ENCODE peak calls at places on chromosome 6, in nine cellular contexts. C is AG04450; O is fibroblast of lung; E is CD4-positive, alpha-beta memory T cell; Y is neural progenitor cell; H is neuronal stem cell; S is IMR-90; T is heart left ventricle; A is brain microvascular endothelial cell. U is an unnamed sample.

GRCh38 chr6:130697661-130698535 is 129.3 kb upstream of the SMLR1 start:
- DNase-seq in Y (peak; percentile 61), C (peak; percentile 36), A (peak; percentile 73), S (peak; percentile 66), H (peak; percentile 29), E (peak; percentile 51), O (peak; percentile 52), T (no peak), U (no peak)

GRCh38 chr6:127954082-127954481 is 53.2 kb upstream of the THEMIS start:
- DNase-seq in E (no peak), S (peak; percentile 22), O (peak; percentile 11), H (no peak), C (no peak), T (no peak), A (no peak), Y (no peak), U (no peak)

GRCh38 chr6:31626952-31627351 is 6.4 kb downstream of the PRRC2A start:
- DNase-seq in Y (no peak), A (no peak), H (no peak), T (no peak), S (no peak), C (no peak), O (no peak), E (no peak), U (no peak)

GRCh38 chr6:166078294-166078693 is 89.4 kb downstream of the TBXT start:
- DNase-seq in T (no peak), S (peak; percentile 96), C (peak; percentile 89), O (peak; percentile 96), E (no peak), Y (no peak), A (peak; percentile 99), H (no peak), U (no peak)

GRCh38 chr6:136660727-136661126 is 110.5 kb upstream of the MAP7 start:
- DNase-seq in Y (no peak), A (no peak), E (no peak), C (no peak), T (no peak), H (no peak), S (no peak), O (no peak), U (no peak)

GRCh38 chr6:161557333-161558107 is 283.7 kb upstream of the AGPAT4 start:
- DNase-seq in S (no peak), O (no peak), A (no peak), Y (peak; percentile 28), C (no peak), T (no peak), E (no peak), H (no peak), U (no peak)

GRCh38 chr6:1481326-1481725 is 92.0 kb downstream of the FOXF2 start:
- DNase-seq in A (peak; percentile 58), S (peak; percentile 84), H (no peak), T (no peak), O (peak; percentile 87), E (no peak), C (peak; percentile 47), Y (no peak), U (no peak)

GRCh38 chr6:129849456-129849855 is 11.7 kb downstream of the TMEM244 start:
- DNase-seq in S (peak; percentile 88), T (no peak), Y (no peak), A (peak; percentile 70), H (no peak), E (no peak), O (peak; percentile 82), C (no peak), U (no peak)

GRCh38 chr6:131084982-131085381 is 21.9 kb upstream of the EPB41L2 start:
- DNase-seq in S (no peak), O (no peak), T (no peak), H (no peak), A (no peak), Y (peak; percentile 9), C (no peak), E (no peak), U (no peak)

GRCh38 chr6:21752054-21752811 is 158.7 kb downstream of the SOX4 start:
- DNase-seq in S (no peak), C (no peak), Y (no peak), E (no peak), A (peak; percentile 33), O (peak; percentile 75), H (no peak), T (no peak), U (no peak)

GRCh38 chr6:167141667-167142432 is 15.9 kb downstream of the GPR31 start:
- DNase-seq in Y (peak; percentile 76), C (no peak), S (no peak), H (peak; percentile 30), O (no peak), E (no peak), T (no peak), A (no peak), U (no peak)

GRCh38 chr6:113184736-113185135 is 672.4 kb upstream of the MARCKS start:
- DNase-seq in O (peak; percentile 28), Y (no peak), H (no peak), S (peak; percentile 9), A (no peak), T (peak; percentile 79), C (no peak), E (no peak), U (no peak)

GRCh38 chr6:43980004-43980795 is 147.1 kb downstream of the MRPL14 start:
- DNase-seq in O (no peak), T (no peak), E (no peak), C (no peak), Y (no peak), H (no peak), A (no peak), S (no peak), U (no peak)

GRCh38 chr6:150250826-150251225 is 108.0 kb downstream of the PPP1R14C start:
- DNase-seq in T (no peak), Y (no peak), E (no peak), C (no peak), A (peak; percentile 41), O (peak; percentile 86), S (peak; percentile 72), H (no peak), U (no peak)
- H3K27ac ChIP-seq in T (no peak overlapping the region), Y (no peak overlapping the region), E (no peak overlapping the region), C (no peak overlapping the region), A (no peak overlapping the region), O (no peak overlapping the region), S (no peak overlapping the region), H (no peak overlapping the region), U (no peak overlapping the region)

DNA sequence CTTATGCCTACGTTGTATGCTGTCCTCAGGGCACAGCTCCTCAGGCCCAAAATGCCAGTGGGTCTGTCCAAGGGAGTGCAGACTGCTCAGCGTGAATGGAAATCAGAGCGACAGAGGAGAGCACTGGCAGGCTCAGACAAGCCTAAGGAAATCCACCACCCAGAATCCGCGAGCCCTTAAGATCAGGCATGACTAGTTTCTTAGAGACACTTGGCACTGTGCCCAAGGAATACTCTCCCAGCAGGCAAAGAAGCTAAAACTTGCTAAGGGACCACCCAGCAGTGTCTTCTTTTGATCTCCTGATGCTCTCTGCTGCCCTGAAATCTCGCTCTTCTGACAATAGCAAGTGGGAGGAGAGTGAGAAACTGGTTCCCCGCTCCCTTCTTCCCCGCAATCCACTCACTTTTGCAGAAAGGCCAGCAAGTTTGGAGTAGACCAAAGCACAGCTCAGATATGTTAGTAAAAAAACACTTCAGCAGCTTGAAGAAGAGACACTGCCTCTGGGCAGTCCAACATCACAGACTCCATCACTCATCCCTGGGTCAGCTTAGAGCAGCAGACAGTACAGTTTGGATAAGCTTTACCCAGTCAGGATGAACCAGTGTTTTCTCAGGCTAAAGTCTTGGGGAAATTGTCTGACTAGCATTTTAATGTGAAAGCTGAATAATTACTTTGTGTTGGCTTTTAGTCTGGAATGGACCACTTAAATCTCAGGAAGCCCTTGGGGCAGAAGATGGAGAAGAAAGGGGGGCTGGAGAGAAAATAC is 32.4 kb downstream of the TRAF3IP2 start:
- DNase-seq in C (no peak), T (no peak), A (peak; percentile 76), H (no peak), O (peak; percentile 81), E (no peak), Y (peak; percentile 47), S (peak; percentile 80), U (no peak)
- H3K27ac ChIP-seq in C (peak overlapping the region; percentile 40), T (peak overlapping the region; percentile 65), A (peak overlapping the region; percentile 76), H (no peak overlapping the region), O (peak overlapping the region; percentile 78), E (no peak overlapping the region), Y (no peak overlapping the region), S (peak overlapping the region; percentile 96), U (no peak overlapping the region)

GRCh38 chr6:11012976-11013375 is 31.1 kb downstream of the ELOVL2 start:
- DNase-seq in T (no peak), Y (no peak), C (no peak), O (no peak), E (no peak), A (no peak), S (no peak), H (no peak), U (no peak)
- H3K27ac ChIP-seq in T (no peak overlapping the region), Y (no peak overlapping the region), C (no peak overlapping the region), O (no peak overlapping the region), E (no peak overlapping the region), A (no peak overlapping the region), S (no peak overlapping the region), H (no peak overlapping the region), U (no peak overlapping the region)

DNA sequence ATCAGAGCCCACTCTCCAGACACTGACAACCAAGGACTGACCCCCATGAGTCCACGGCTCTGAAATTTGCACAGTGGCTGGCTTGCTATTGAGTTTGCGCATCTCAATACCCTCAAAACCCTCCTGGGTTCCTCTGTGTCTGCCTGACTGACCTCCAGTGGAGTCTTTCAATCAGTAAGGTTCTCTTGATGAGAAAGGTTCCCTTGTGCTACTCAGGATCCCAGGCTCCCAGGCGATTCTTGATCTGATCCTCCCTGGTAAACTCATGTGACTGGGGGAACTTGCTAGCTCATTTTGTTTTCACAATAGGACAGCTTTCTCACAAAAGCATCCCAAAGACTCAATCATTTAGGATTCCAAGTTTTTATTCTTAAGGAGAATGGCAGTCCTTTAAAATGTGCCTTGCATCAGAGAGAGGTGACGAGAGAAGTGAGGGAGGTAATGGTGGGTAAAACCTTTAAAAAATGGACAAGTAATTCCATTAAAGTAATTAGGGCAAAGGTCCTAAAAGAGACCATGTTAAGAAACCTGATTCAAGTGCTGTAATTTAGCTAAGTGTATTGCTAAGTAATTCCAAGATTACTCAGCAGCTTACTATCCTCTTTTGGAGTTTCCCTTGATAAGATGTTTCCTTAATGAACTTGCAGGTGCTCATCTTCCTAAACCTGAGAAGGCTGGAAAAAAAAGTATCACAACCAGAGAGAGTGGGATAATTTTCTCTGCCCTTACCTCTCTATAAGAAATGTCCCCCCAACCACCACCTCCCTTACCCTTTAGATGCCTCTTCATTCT is 304.7 kb upstream of the SGK1 start:
- DNase-seq in C (no peak), S (peak; percentile 54), A (no peak), T (no peak), O (peak; percentile 25), Y (peak; percentile 38), H (no peak), E (no peak), U (no peak)
- H3K27ac ChIP-seq in C (no peak overlapping the region), S (no peak overlapping the region), A (no peak overlapping the region), T (no peak overlapping the region), O (no peak overlapping the region), Y (peak overlapping the region; percentile 80), H (no peak overlapping the region), E (no peak overlapping the region), U (no peak overlapping the region)

U was measured in pancreas.